ENCODE peak calls at places on chromosome 2, in four cellular contexts. U, M, G and O are unnamed samples.

GRCh38 chr2:160499865-160500264 is 6.3 kb upstream of the RBMS1 start:
- DNase-seq in G (no peak), M (no peak), U (no peak), O (no peak)

GRCh38 chr2:15730545-15731212 is 139.0 kb downstream of the DDX1 start:
- DNase-seq in M (peak; percentile 76), U (peak; percentile 80), G (no peak), O (peak; percentile 19)

GRCh38 chr2:120703330-120703994 is 32.2 kb upstream of the GLI2 start:
- DNase-seq in U (no peak), G (no peak), M (no peak), O (no peak)

GRCh38 chr2:60118061-60118460 is 435.4 kb downstream of the BCL11A start:
- DNase-seq in U (no peak), G (no peak), M (no peak), O (no peak)

GRCh38 chr2:104844813-104845551 is 8.9 kb upstream of the POU3F3 start:
- DNase-seq in G (no peak), M (no peak), U (no peak), O (no peak)

GRCh38 chr2:102122115-102122514 is 20.4 kb upstream of the IL1R1 start:
- DNase-seq in U (no peak), G (no peak), M (no peak), O (no peak)

GRCh38 chr2:146806295-146807005 is 1038.4 kb upstream of the ACVR2A start:
- DNase-seq in M (no peak), G (no peak), U (no peak), O (no peak)

GRCh38 chr2:36568533-36569246 is 29.3 kb downstream of the FEZ2 start:
- DNase-seq in M (no peak), G (no peak), U (no peak), O (no peak)

GRCh38 chr2:145744541-145745386 is 1224.8 kb upstream of the ZEB2 start:
- DNase-seq in G (no peak), U (no peak), M (peak; percentile 29), O (no peak)

GRCh38 chr2:227186751-227187150 is 22.3 kb downstream of the COL4A3 start:
- DNase-seq in G (no peak), U (no peak), M (no peak), O (no peak)

GRCh38 chr2:160429248-160430000 is 64.2 kb downstream of the RBMS1 start:
- DNase-seq in G (no peak), U (peak; percentile 52), M (peak; percentile 14), O (no peak)

GRCh38 chr2:130355578-130356431 is at the start of gene PTPN18:
- DNase-seq in U (peak; percentile 87), G (no peak), M (peak; percentile 95), O (no peak)

GRCh38 chr2:37711308-37711731 is 39.9 kb upstream of the CDC42EP3 start:
- DNase-seq in G (peak; percentile 19), U (no peak), M (no peak), O (no peak)

GRCh38 chr2:37439131-37439642 is 94.8 kb downstream of the QPCT start:
- DNase-seq in M (no peak), G (no peak), U (no peak), O (no peak)

GRCh38 chr2:221792971-221793670 is 221.0 kb upstream of the EPHA4 start:
- DNase-seq in M (no peak), G (peak; percentile 41), U (no peak), O (no peak)

GRCh38 chr2:160876029-160876428 is 284.2 kb upstream of the TANK start:
- DNase-seq in G (no peak), U (no peak), M (no peak), O (no peak)

GRCh38 chr2:121740973-121741372 is 4.3 kb upstream of the NIFK start:
- DNase-seq in G (no peak), M (no peak), U (no peak), O (no peak)

GRCh38 chr2:30225131-30225762 is 6.1 kb upstream of the LBH start:
- DNase-seq in M (no peak), G (no peak), U (no peak), O (no peak)

GRCh38 chr2:136384541-136385303 is 266.8 kb upstream of the CXCR4 start:
- DNase-seq in G (no peak), U (peak; percentile 35), M (peak; percentile 20), O (no peak)

GRCh38 chr2:11703700-11704099 is 33.7 kb upstream of the NTSR2 start:
- DNase-seq in M (no peak), G (no peak), U (no peak), O (no peak)

GRCh38 chr2:11701206-11701605 is 31.2 kb upstream of the NTSR2 start:
- DNase-seq in M (no peak), G (no peak), U (no peak), O (no peak)

GRCh38 chr2:11699686-11700670 is 30.0 kb upstream of the NTSR2 start:
- DNase-seq in M (no peak), U (no peak), G (no peak), O (no peak)

GRCh38 chr2:11702946-11703345 is 33.0 kb upstream of the NTSR2 start:
- DNase-seq in G (no peak), U (no peak), M (no peak), O (no peak)

DNA sequence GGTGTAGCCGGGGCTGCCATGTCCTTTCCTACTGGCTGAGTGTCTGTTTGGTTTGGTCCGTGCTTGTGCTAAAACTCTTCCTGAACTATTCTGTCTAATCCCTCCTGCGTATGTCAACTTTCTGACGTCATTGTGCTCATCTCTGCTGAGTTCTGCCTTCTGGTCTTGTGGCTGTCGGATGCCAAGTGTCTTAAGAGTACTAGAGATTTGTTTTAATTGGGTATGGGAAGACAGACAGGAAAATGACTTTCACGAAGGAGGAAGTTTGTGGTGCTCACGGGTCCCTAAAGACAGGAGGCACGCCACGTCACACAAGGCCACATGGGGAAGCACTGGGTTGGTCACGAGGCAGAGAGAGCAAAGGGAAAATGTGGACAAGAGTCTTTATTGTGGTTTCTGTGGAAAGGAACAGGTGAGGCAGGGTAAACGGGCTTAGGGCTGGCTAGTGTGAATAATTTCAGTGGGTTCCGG is 31.9 kb upstream of the NTSR2 start:
- DNase-seq in G (no peak), U (no peak), M (no peak), O (peak; percentile 13)
- TF ChIP-seq BRCA1 in G (no peak), U (no peak), M (no peak), O (no peak)

DNA sequence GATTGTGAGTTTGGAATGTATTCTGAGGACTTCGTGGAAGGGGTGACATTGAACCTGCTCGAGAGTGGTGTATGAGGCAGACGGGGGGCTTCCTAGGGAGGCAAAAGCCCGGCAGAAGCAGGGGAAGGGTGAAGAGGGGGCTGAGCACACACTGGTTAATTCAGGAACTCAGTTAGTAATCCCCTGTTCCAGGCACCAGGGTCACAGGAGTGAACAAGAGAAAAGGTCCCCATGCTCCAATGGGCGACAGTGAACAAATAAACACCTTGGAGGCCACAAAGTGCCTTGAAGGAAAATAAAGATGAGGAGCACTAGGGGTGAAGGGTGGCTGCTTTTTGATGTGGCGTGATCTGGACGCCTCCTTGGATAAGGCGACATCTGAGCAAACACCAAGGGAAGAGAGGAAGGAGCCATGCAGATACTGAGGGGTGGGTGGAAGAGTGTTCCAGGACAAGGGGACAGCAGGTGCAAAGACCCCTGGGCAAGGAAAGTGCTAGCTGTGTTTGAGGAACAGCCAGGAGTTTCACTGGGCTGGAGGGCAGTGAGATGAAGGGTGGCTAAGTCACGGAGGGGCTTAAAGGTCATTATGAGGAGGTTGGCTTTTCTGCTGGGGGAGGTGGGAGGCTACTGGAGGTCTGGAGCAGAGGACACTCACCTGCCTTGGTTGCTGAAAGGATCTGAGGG is 26.7 kb upstream of the ASB18 start:
- DNase-seq in M (no peak), G (no peak), U (no peak), O (no peak)
- TF ChIP-seq BRCA1 in M (no peak), G (no peak), U (no peak), O (no peak)

GRCh38 chr2:73999881-74000597 is 15.3 kb downstream of the TET3 start:
- DNase-seq in M (no peak), U (no peak), G (no peak), O (no peak)
- TF ChIP-seq BRCA1 in M (no peak), U (no peak), G (no peak), O (no peak)

DNA sequence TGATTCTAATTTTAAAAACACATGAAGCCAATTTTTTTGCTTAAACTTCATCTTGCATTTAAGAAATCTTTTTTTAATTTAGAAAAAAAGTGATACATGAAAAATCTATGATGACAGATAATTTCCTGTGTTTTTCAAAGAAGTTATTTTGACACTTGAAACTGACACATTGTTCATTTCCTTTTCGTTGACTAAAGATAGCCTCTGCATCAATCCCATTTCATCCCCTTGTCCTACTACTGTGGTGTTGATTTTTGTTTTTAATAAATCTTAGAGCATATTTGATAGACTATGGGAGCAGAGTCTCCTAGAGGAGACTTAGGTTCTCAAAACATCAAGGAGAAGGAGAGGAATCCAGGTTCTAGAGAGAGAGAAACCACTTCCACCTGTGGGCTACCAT is 70.9 kb downstream of the ACVR1C start:
- DNase-seq in G (no peak), U (no peak), M (no peak), O (no peak)
- TF ChIP-seq BRCA1 in G (no peak), U (no peak), M (no peak), O (no peak)

GRCh38 chr2:171241771-171242170 is 81.1 kb upstream of the TLK1 start:
- DNase-seq in G (no peak), M (no peak), U (no peak), O (no peak)

GRCh38 chr2:171235262-171235881 is 74.7 kb upstream of the TLK1 start:
- DNase-seq in U (no peak), G (no peak), M (no peak), O (no peak)

DNA sequence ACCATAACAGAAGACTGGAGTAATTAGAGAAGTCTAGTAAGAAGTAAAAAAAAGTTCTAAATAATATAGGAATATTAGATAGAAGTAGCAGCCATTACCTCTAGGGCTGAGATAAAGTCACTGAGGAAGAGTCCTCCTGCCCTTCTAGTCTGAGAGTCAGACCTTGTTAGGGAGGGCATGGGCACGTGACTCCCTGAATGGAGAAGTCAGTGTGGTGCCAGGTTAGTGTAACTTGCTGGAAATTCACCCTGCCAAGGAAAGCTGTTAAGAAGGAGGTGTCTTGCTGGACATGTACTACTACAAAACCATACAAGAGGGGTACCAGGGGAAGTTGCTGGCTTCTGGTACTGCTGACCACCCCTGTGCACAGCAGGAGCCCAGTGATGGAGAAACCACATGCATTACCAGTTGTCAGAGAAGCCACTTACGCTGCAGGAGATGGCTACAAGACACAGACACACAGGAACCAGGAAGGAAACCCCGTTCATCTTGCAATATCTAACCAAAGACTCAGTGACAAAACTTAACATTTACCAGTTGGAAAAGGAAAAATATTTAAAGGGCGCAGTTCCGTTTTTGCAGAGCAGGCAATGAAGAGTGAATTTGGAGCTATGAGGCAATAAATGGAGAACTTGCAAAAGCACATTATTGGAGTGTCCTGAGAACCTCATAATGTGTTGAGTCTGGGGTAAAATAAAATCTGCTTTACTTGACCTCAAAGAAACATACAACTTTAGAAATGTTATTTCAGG is 77.2 kb upstream of the TLK1 start:
- DNase-seq in U (no peak), M (no peak), G (no peak), O (no peak)
- TF ChIP-seq BRCA1 in U (no peak), M (no peak), G (no peak), O (no peak)

DNA sequence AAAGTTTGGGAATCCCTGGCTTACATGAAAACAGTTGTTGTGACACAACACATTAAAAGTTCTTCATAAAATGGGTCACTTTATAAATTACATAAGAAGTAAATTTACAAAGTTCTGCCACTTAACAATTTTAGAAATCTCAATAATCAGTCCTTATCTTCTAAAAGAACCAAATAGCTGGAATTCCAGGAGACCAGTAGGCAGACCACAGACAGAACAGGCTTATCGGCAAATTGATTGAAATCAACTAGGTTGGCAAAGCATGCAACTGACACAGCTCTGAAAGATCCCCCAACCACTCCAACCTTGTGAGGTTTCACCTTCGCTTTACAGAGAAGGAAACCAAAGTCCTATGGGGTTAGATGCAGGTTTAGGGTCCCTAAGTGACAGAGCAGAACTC is 103.0 kb downstream of the DNER start:
- DNase-seq in M (no peak), U (no peak), G (no peak), O (no peak)
- TF ChIP-seq BRCA1 in M (no peak), U (no peak), G (no peak), O (no peak)